ENCODE peak calls at places on chromosome 7, in nine cellular contexts. One of them, this sample, is unnamed.

GRCh38 chr7:99033765-99034164 is 110.1 kb downstream of the SMURF1 start:
- DNase-seq in GM03348: no peak
- DNase-seq in Peyer's patch: no peak
- DNase-seq in activated CD4-positive, alpha-beta T cell treated with anti-CD3 and anti-CD28 coated beads, Interleukin-2, amount 50 U/mL, for 4 hours: no peak
- DNase-seq in glutamatergic neuron: no peak
- DNase-seq in germinal center: no peak
- DNase-seq in activated CD8-positive, alpha-beta memory T cell treated with anti-CD3 and anti-CD28 coated beads for 1 hour: no peak
- DNase-seq in NCI-H345: no peak
- DNase-seq in AG08395: no peak
- DNase-seq in this sample: no peak

GRCh38 chr7:134527979-134528371 is 608 bp downstream of the AKR1B10 start:
- DNase-seq in glutamatergic neuron: no peak
- DNase-seq in activated CD4-positive, alpha-beta T cell treated with anti-CD3 and anti-CD28 coated beads, Interleukin-2, amount 50 U/mL, for 4 hours: no peak
- DNase-seq in activated CD8-positive, alpha-beta memory T cell treated with anti-CD3 and anti-CD28 coated beads for 1 hour: no peak
- DNase-seq in GM03348: peak; percentile 60
- DNase-seq in NCI-H345: no peak
- DNase-seq in AG08395: peak; percentile 69
- DNase-seq in germinal center: no peak
- DNase-seq in Peyer's patch: no peak
- DNase-seq in this sample: no peak

GRCh38 chr7:29882481-29882880 is 76.2 kb downstream of the WIPF3 start:
- DNase-seq in GM03348: no peak
- DNase-seq in germinal center: no peak
- DNase-seq in AG08395: no peak
- DNase-seq in activated CD4-positive, alpha-beta T cell treated with anti-CD3 and anti-CD28 coated beads, Interleukin-2, amount 50 U/mL, for 4 hours: no peak
- DNase-seq in NCI-H345: no peak
- DNase-seq in glutamatergic neuron: no peak
- DNase-seq in activated CD8-positive, alpha-beta memory T cell treated with anti-CD3 and anti-CD28 coated beads for 1 hour: no peak
- DNase-seq in Peyer's patch: no peak
- DNase-seq in this sample: no peak

GRCh38 chr7:155066417-155066950 is 3.6 kb upstream of the HTR5A start:
- DNase-seq in NCI-H345: peak; percentile 34
- DNase-seq in glutamatergic neuron: no peak
- DNase-seq in activated CD8-positive, alpha-beta memory T cell treated with anti-CD3 and anti-CD28 coated beads for 1 hour: no peak
- DNase-seq in germinal center: no peak
- DNase-seq in GM03348: peak; percentile 80
- DNase-seq in activated CD4-positive, alpha-beta T cell treated with anti-CD3 and anti-CD28 coated beads, Interleukin-2, amount 50 U/mL, for 4 hours: no peak
- DNase-seq in Peyer's patch: no peak
- DNase-seq in AG08395: peak; percentile 65
- DNase-seq in this sample: no peak

GRCh38 chr7:122364761-122365280 is 60.3 kb upstream of the FEZF1 start:
- DNase-seq in Peyer's patch: no peak
- DNase-seq in activated CD4-positive, alpha-beta T cell treated with anti-CD3 and anti-CD28 coated beads, Interleukin-2, amount 50 U/mL, for 4 hours: no peak
- DNase-seq in glutamatergic neuron: no peak
- DNase-seq in NCI-H345: no peak
- DNase-seq in germinal center: no peak
- DNase-seq in AG08395: no peak
- DNase-seq in activated CD8-positive, alpha-beta memory T cell treated with anti-CD3 and anti-CD28 coated beads for 1 hour: no peak
- DNase-seq in GM03348: no peak
- DNase-seq in this sample: no peak

GRCh38 chr7:94656925-94657731 is 1.2 kb upstream of the SGCE start:
- DNase-seq in Peyer's patch: peak; percentile 40
- DNase-seq in AG08395: no peak
- DNase-seq in germinal center: no peak
- DNase-seq in GM03348: no peak
- DNase-seq in glutamatergic neuron: peak; percentile 35
- DNase-seq in NCI-H345: peak; percentile 36
- DNase-seq in activated CD4-positive, alpha-beta T cell treated with anti-CD3 and anti-CD28 coated beads, Interleukin-2, amount 50 U/mL, for 4 hours: peak; percentile 4
- DNase-seq in activated CD8-positive, alpha-beta memory T cell treated with anti-CD3 and anti-CD28 coated beads for 1 hour: no peak
- DNase-seq in this sample: no peak

GRCh38 chr7:85292908-85293576 is 106.2 kb upstream of the SEMA3D start:
- DNase-seq in AG08395: no peak
- DNase-seq in activated CD8-positive, alpha-beta memory T cell treated with anti-CD3 and anti-CD28 coated beads for 1 hour: no peak
- DNase-seq in activated CD4-positive, alpha-beta T cell treated with anti-CD3 and anti-CD28 coated beads, Interleukin-2, amount 50 U/mL, for 4 hours: no peak
- DNase-seq in Peyer's patch: no peak
- DNase-seq in glutamatergic neuron: no peak
- DNase-seq in NCI-H345: no peak
- DNase-seq in GM03348: no peak
- DNase-seq in germinal center: no peak
- DNase-seq in this sample: no peak

GRCh38 chr7:108247646-108248045 is 117.5 kb upstream of the LAMB4 start:
- DNase-seq in activated CD8-positive, alpha-beta memory T cell treated with anti-CD3 and anti-CD28 coated beads for 1 hour: no peak
- DNase-seq in glutamatergic neuron: no peak
- DNase-seq in GM03348: no peak
- DNase-seq in germinal center: no peak
- DNase-seq in Peyer's patch: no peak
- DNase-seq in activated CD4-positive, alpha-beta T cell treated with anti-CD3 and anti-CD28 coated beads, Interleukin-2, amount 50 U/mL, for 4 hours: no peak
- DNase-seq in AG08395: no peak
- DNase-seq in NCI-H345: no peak
- DNase-seq in this sample: no peak

GRCh38 chr7:19713676-19714075 is 4.8 kb upstream of the POLR1F start:
- DNase-seq in germinal center: peak; percentile 9
- DNase-seq in GM03348: peak; percentile 25
- DNase-seq in Peyer's patch: no peak
- DNase-seq in NCI-H345: peak; percentile 35
- DNase-seq in activated CD8-positive, alpha-beta memory T cell treated with anti-CD3 and anti-CD28 coated beads for 1 hour: no peak
- DNase-seq in glutamatergic neuron: peak; percentile 26
- DNase-seq in AG08395: no peak
- DNase-seq in activated CD4-positive, alpha-beta T cell treated with anti-CD3 and anti-CD28 coated beads, Interleukin-2, amount 50 U/mL, for 4 hours: peak; percentile 38
- DNase-seq in this sample: no peak

GRCh38 chr7:133839129-133839528 is 288.0 kb upstream of the LRGUK start:
- DNase-seq in AG08395: no peak
- DNase-seq in activated CD4-positive, alpha-beta T cell treated with anti-CD3 and anti-CD28 coated beads, Interleukin-2, amount 50 U/mL, for 4 hours: no peak
- DNase-seq in glutamatergic neuron: no peak
- DNase-seq in GM03348: no peak
- DNase-seq in NCI-H345: no peak
- DNase-seq in germinal center: no peak
- DNase-seq in activated CD8-positive, alpha-beta memory T cell treated with anti-CD3 and anti-CD28 coated beads for 1 hour: no peak
- DNase-seq in Peyer's patch: no peak
- DNase-seq in this sample: no peak

GRCh38 chr7:137093198-137093597 is 224.7 kb downstream of the CHRM2 start:
- DNase-seq in activated CD4-positive, alpha-beta T cell treated with anti-CD3 and anti-CD28 coated beads, Interleukin-2, amount 50 U/mL, for 4 hours: no peak
- DNase-seq in germinal center: no peak
- DNase-seq in NCI-H345: no peak
- DNase-seq in AG08395: no peak
- DNase-seq in glutamatergic neuron: no peak
- DNase-seq in activated CD8-positive, alpha-beta memory T cell treated with anti-CD3 and anti-CD28 coated beads for 1 hour: no peak
- DNase-seq in GM03348: no peak
- DNase-seq in Peyer's patch: no peak
- DNase-seq in this sample: no peak

GRCh38 chr7:150924256-150924851 is 53.8 kb downstream of the KCNH2 start:
- DNase-seq in activated CD4-positive, alpha-beta T cell treated with anti-CD3 and anti-CD28 coated beads, Interleukin-2, amount 50 U/mL, for 4 hours: no peak
- DNase-seq in glutamatergic neuron: peak; percentile 41
- DNase-seq in AG08395: no peak
- DNase-seq in NCI-H345: no peak
- DNase-seq in GM03348: no peak
- DNase-seq in Peyer's patch: peak; percentile 47
- DNase-seq in activated CD8-positive, alpha-beta memory T cell treated with anti-CD3 and anti-CD28 coated beads for 1 hour: no peak
- DNase-seq in germinal center: no peak
- DNase-seq in this sample: no peak

GRCh38 chr7:23184709-23185354 is 3.0 kb downstream of the NUP42 start:
- DNase-seq in AG08395: peak; percentile 61
- DNase-seq in activated CD8-positive, alpha-beta memory T cell treated with anti-CD3 and anti-CD28 coated beads for 1 hour: no peak
- DNase-seq in glutamatergic neuron: peak; percentile 46
- DNase-seq in activated CD4-positive, alpha-beta T cell treated with anti-CD3 and anti-CD28 coated beads, Interleukin-2, amount 50 U/mL, for 4 hours: no peak
- DNase-seq in germinal center: no peak
- DNase-seq in GM03348: peak; percentile 73
- DNase-seq in Peyer's patch: no peak
- DNase-seq in NCI-H345: peak; percentile 32
- DNase-seq in this sample: no peak

GRCh38 chr7:127813991-127814556 is 162.1 kb downstream of the SND1 start:
- DNase-seq in Peyer's patch: no peak
- DNase-seq in activated CD8-positive, alpha-beta memory T cell treated with anti-CD3 and anti-CD28 coated beads for 1 hour: no peak
- DNase-seq in AG08395: no peak
- DNase-seq in GM03348: peak; percentile 27
- DNase-seq in glutamatergic neuron: no peak
- DNase-seq in germinal center: no peak
- DNase-seq in NCI-H345: no peak
- DNase-seq in activated CD4-positive, alpha-beta T cell treated with anti-CD3 and anti-CD28 coated beads, Interleukin-2, amount 50 U/mL, for 4 hours: no peak
- DNase-seq in this sample: no peak

GRCh38 chr7:47480576-47481538 is 101.1 kb downstream of the TNS3 start:
- DNase-seq in AG08395: no peak
- DNase-seq in activated CD8-positive, alpha-beta memory T cell treated with anti-CD3 and anti-CD28 coated beads for 1 hour: no peak
- DNase-seq in activated CD4-positive, alpha-beta T cell treated with anti-CD3 and anti-CD28 coated beads, Interleukin-2, amount 50 U/mL, for 4 hours: no peak
- DNase-seq in germinal center: no peak
- DNase-seq in GM03348: no peak
- DNase-seq in NCI-H345: no peak
- DNase-seq in glutamatergic neuron: no peak
- DNase-seq in Peyer's patch: no peak
- DNase-seq in this sample: no peak

GRCh38 chr7:107338080-107338479 is 131.8 kb upstream of the GPR22 start:
- DNase-seq in activated CD4-positive, alpha-beta T cell treated with anti-CD3 and anti-CD28 coated beads, Interleukin-2, amount 50 U/mL, for 4 hours: no peak
- DNase-seq in NCI-H345: no peak
- DNase-seq in glutamatergic neuron: no peak
- DNase-seq in GM03348: no peak
- DNase-seq in Peyer's patch: no peak
- DNase-seq in AG08395: no peak
- DNase-seq in germinal center: no peak
- DNase-seq in activated CD8-positive, alpha-beta memory T cell treated with anti-CD3 and anti-CD28 coated beads for 1 hour: no peak
- DNase-seq in this sample: no peak

This sample was measured in activated T-helper 9 cell treated with anti-CD3 and anti-CD28 coated beads, Interleukin-2, amount 50 U/mL, for 16 hours.